ENCODE peak calls at places on chromosomes 3 and 15, in four cellular contexts. P, F, Q and A are unnamed samples.

GRCh38 chr15:79370716-79371115 is 59.8 kb downstream of the TMED3 start:
- DNase-seq in P (no peak), F (no peak), Q (no peak), A (no peak)

GRCh38 chr15:100601158-100601557 is 826 bp downstream of the LINS1 start:
- DNase-seq in P (no peak), F (peak), Q (no peak), A (no peak)

GRCh38 chr3:58585994-58586393 is 8.8 kb upstream of the FAM107A start:
- DNase-seq in P (no peak), F (no peak), Q (no peak), A (no peak)

GRCh38 chr15:51281368-51281967 is 56.9 kb downstream of the CYP19A1 start:
- DNase-seq in P (no peak), F (peak), Q (peak), A (peak)

GRCh38 chr3:119810018-119810435 is 28.1 kb downstream of the NR1I2 start:
- DNase-seq in P (peak), F (no peak), Q (no peak), A (peak)

GRCh38 chr3:197795200-197795599 is 4.1 kb downstream of the LRCH3 start:
- DNase-seq in P (no peak), F (no peak), Q (peak), A (no peak)

GRCh38 chr3:16439163-16439847 is 74.2 kb downstream of the RFTN1 start:
- DNase-seq in P (no peak), F (no peak), Q (no peak), A (no peak)

GRCh38 chr3:14124615-14125192 is at the start of the genes CHCHD4 and TMEM43:
- DNase-seq in P (peak), F (peak), Q (peak), A (peak)

GRCh38 chr15:101012326-101013040 is 93.3 kb downstream of the LRRK1 start:
- DNase-seq in P (no peak), F (no peak), Q (no peak), A (no peak)

GRCh38 chr3:27666277-27666676 is 55.8 kb downstream of the EOMES start:
- DNase-seq in P (no peak), F (no peak), Q (no peak), A (no peak)

GRCh38 chr15:75727031-75727531 is 14.4 kb upstream of the CSPG4 start:
- DNase-seq in P (no peak), F (no peak), Q (no peak), A (no peak)
- TF ChIP-seq TCF7 in P (no peak), F (no peak), Q (no peak), A (no peak)

GRCh38 chr15:62805502-62805901 is 237.0 kb upstream of the TPM1 start:
- DNase-seq in P (no peak), F (no peak), Q (no peak), A (no peak)

GRCh38 chr15:62802612-62803011 is 239.9 kb upstream of the TPM1 start:
- DNase-seq in P (no peak), F (no peak), Q (no peak), A (no peak)

GRCh38 chr15:62799919-62800318 is 242.6 kb upstream of the TPM1 start:
- DNase-seq in P (no peak), F (no peak), Q (no peak), A (no peak)

GRCh38 chr15:62807539-62808130 is 234.9 kb upstream of the TPM1 start:
- DNase-seq in P (no peak), F (no peak), Q (no peak), A (peak)

DNA sequence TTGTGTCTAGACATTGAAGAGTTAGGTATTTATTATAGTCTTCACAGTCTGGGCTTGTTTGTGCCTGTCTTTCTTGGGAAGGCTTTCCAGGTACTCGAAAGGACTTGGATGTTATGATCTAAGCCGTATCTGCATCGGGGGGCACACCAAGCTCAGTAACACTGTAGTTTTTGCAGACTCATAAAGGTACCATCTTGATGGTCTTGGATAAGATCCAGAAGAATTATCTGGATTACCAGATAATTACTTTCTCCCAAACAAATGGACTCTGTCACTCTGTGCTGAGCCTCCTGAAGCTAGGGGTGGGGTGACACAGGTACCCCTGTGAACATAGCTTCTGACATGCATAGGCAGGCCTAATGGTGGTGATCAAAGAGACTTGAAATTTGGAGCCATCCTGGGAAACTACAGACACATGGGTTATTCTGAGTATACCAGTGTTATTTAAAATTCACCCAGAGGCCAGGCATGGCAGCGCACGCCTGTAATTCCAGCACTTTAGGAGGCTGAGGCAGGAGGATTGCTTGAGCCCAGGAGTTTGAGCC is 238.6 kb upstream of the TPM1 start:
- DNase-seq in P (no peak), F (no peak), Q (no peak), A (no peak)
- TF ChIP-seq USF2 in P (no peak), F (no peak), Q (no peak), A (no peak)

DNA sequence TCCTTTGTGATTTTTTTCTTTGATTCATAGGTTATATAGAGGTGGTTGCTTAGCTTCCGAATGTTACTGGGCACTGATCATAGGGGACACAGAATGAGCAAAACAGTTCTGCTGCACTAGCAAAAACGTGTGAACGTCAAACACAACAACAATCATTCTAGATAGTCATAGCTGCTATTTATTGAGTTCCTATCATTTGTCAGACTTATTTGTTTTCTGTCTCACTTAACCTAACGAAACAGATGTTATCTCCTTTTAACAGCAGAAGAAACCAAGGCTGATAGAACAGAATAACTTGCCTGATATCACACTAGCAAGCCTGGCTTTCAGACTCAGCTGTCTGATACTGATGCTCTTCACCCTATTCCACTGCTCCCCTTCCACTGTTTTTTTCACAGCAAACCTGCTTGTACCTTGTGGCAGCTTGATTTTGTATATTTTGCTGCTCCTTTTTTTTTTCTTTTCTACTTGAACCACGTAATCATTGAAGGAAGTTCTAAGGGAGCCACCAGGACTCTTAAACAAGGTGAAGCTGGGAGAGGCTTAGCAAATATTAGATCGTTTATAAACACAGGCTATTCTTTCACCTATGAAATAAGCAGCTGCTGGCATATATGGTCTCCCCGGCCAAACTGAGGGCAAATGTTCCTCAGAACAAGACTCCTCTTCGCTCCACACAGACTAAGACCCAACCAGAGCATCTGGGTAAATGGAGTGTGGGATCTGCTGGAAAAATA is 78.8 kb downstream of the MCF2L2 start:
- DNase-seq in P (no peak), F (no peak), Q (no peak), A (no peak)
- TF ChIP-seq TCF7 in P (no peak), F (no peak), Q (no peak), A (no peak)

DNA sequence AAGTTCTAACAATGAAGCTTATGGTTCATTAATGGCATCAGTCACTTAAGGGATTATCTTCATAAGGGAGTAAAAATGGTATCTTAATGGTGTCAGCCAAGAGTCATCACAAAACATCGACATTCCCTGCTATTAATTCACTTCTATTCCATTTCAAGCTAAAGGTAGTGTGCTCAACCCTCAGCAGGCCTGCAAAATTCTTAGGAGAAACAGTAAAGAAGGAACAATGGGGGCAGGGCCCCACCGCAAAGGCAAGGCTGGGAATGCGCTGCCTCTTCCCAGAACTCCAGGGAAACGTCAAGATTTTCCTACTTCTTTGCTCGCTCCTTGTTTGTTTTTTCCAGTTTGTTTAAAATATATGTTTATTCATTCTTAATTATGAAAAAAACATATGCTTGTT is 187.3 kb upstream of the TSC22D2 start:
- DNase-seq in P (no peak), F (no peak), Q (no peak), A (no peak)
- TF ChIP-seq USF2 in P (no peak), F (no peak), Q (no peak), A (no peak)

GRCh38 chr15:98583758-98584157 is 64.6 kb upstream of the IGF1R start:
- DNase-seq in P (no peak), F (no peak), Q (no peak), A (no peak)

GRCh38 chr15:98582900-98583554 is 65.3 kb upstream of the IGF1R start:
- DNase-seq in P (no peak), F (no peak), Q (no peak), A (no peak)

GRCh38 chr15:98581715-98582114 is 66.6 kb upstream of the IGF1R start:
- DNase-seq in P (no peak), F (no peak), Q (no peak), A (no peak)

GRCh38 chr15:98586066-98586465 is 62.3 kb upstream of the IGF1R start:
- DNase-seq in P (no peak), F (no peak), Q (no peak), A (no peak)

GRCh38 chr15:98580577-98580976 is 67.8 kb upstream of the IGF1R start:
- DNase-seq in P (no peak), F (no peak), Q (no peak), A (peak)
- TF ChIP-seq TCF7 in P (no peak), F (no peak), Q (no peak), A (no peak)

GRCh38 chr3:166011771-166012170 is 174.5 kb upstream of the BCHE start:
- DNase-seq in P (no peak), F (no peak), Q (no peak), A (no peak)

GRCh38 chr3:166013073-166013679 is 176.0 kb upstream of the BCHE start:
- DNase-seq in P (no peak), F (peak), Q (peak), A (no peak)
- TF ChIP-seq USF2 in P (no peak), F (no peak), Q (no peak), A (no peak)